ENCODE peak calls at places on chromosomes 7 and 10, in four cellular contexts. K, T, J and X are unnamed samples.

GRCh38 chr10:71860243-71861029 is 9.4 kb upstream of the PSAP start:
- DNase-seq in K (peak), T (peak), J (peak), X (peak)

GRCh38 chr10:112658900-112659328 is 211.9 kb downstream of the VTI1A start:
- DNase-seq in K (no peak), T (peak), J (no peak), X (no peak)

GRCh38 chr10:89683911-89684310 is 17.5 kb upstream of the KIF20B start:
- DNase-seq in K (no peak), T (no peak), J (no peak), X (no peak)

GRCh38 chr10:63627881-63628296 is 106.7 kb downstream of the REEP3 start:
- DNase-seq in K (no peak), T (no peak), J (no peak), X (no peak)

GRCh38 chr7:91503934-91504575 is 239.8 kb downstream of the FZD1 start:
- DNase-seq in K (no peak), T (no peak), J (no peak), X (no peak)

GRCh38 chr7:103949374-103949773 is 40.1 kb downstream of the RELN start:
- DNase-seq in K (no peak), T (no peak), J (no peak), X (no peak)

GRCh38 chr10:43437141-43437860 is 390 bp downstream of the ZNF487 start:
- DNase-seq in K (no peak), T (peak), J (no peak), X (no peak)

GRCh38 chr7:139034855-139035587 is 821 bp downstream of the ZC3HAV1L start:
- DNase-seq in K (peak), T (peak), J (peak), X (peak)

GRCh38 chr10:99537381-99538286 is 4.9 kb downstream of the NKX2-3 start:
- DNase-seq in K (no peak), T (no peak), J (no peak), X (no peak)

GRCh38 chr7:34296663-34297062 is 361.4 kb upstream of the NPSR1 start:
- DNase-seq in K (no peak), T (no peak), J (no peak), X (no peak)

GRCh38 chr10:11869211-11869610 is 46.1 kb downstream of the PROSER2 start:
- DNase-seq in K (no peak), T (no peak), J (no peak), X (no peak)

GRCh38 chr10:99008106-99008505 is 227.5 kb downstream of the HPSE2 start:
- DNase-seq in K (no peak), T (no peak), J (no peak), X (no peak)

GRCh38 chr10:118444016-118444415 is 101.9 kb upstream of the FAM204A start:
- DNase-seq in K (no peak), T (no peak), J (no peak), X (no peak)

GRCh38 chr10:130739016-130739756 is 572.3 kb downstream of the TCERG1L start:
- DNase-seq in K (no peak), T (no peak), J (no peak), X (no peak)

GRCh38 chr10:28939352-28940157 is 262.2 kb downstream of the BAMBI start:
- DNase-seq in K (no peak), T (no peak), J (no peak), X (peak)

GRCh38 chr7:21920931-21921330 is 24.8 kb downstream of the CDCA7L start:
- DNase-seq in K (no peak), T (no peak), J (no peak), X (no peak)

GRCh38 chr10:127979017-127979416 is 72.1 kb downstream of the PTPRE start:
- DNase-seq in K (no peak), T (no peak), J (no peak), X (no peak)

GRCh38 chr10:80444646-80445319 is 9.3 kb upstream of the TSPAN14 start:
- DNase-seq in K (peak), T (peak), J (peak), X (peak)

GRCh38 chr10:52287853-52288252 is 26.2 kb upstream of the DKK1 start:
- DNase-seq in K (no peak), T (no peak), J (no peak), X (no peak)

GRCh38 chr7:28623863-28624262 is 211.5 kb downstream of the CREB5 start:
- DNase-seq in K (no peak), T (peak), J (peak), X (no peak)

GRCh38 chr7:19448091-19448490 is 260.7 kb downstream of the POLR1F start:
- DNase-seq in K (no peak), T (no peak), J (no peak), X (no peak)

GRCh38 chr7:67809586-67809985 is 813.0 kb downstream of the TYW1 start:
- DNase-seq in K (no peak), T (no peak), J (no peak), X (no peak)

GRCh38 chr10:3902054-3902808 is 117.2 kb upstream of the KLF6 start:
- DNase-seq in K (peak), T (peak), J (peak), X (peak)

GRCh38 chr10:12081470-12081869 is 12.7 kb downstream of the DHTKD1 start:
- DNase-seq in K (no peak), T (no peak), J (no peak), X (no peak)

GRCh38 chr7:24920702-24921679 is 59.0 kb downstream of the OSBPL3 start:
- DNase-seq in K (no peak), T (peak), J (no peak), X (peak)

GRCh38 chr7:137983308-137984008 is 18.4 kb downstream of the CREB3L2 start:
- DNase-seq in K (no peak), T (no peak), J (no peak), X (no peak)

GRCh38 chr10:69803809-69804208 is 2.1 kb downstream of the COL13A1 start:
- DNase-seq in K (no peak), T (no peak), J (no peak), X (no peak)

GRCh38 chr10:132440791-132441565 is 44.0 kb downstream of the PWWP2B start:
- DNase-seq in K (no peak), T (no peak), J (no peak), X (no peak)

GRCh38 chr7:102273749-102274712 is 12.6 kb upstream of the SH2B2 start:
- DNase-seq in K (no peak), T (peak), J (no peak), X (no peak)

GRCh38 chr7:72405389-72405788 is 6.7 kb downstream of the CALN1 start:
- DNase-seq in K (no peak), T (peak), J (peak), X (peak)

GRCh38 chr7:157792954-157793353 is 456.1 kb downstream of the DNAJB6 start:
- DNase-seq in K (no peak), T (no peak), J (no peak), X (no peak)
- TF ChIP-seq CTCF in K (no peak), T (no peak), J (no peak), X (no peak)

GRCh38 chr7:1193593-1194424 is 33.8 kb upstream of the ZFAND2A start:
- DNase-seq in K (no peak), T (peak), J (peak), X (peak)
- TF ChIP-seq CTCF in K (peak), T (peak), J (peak), X (peak)

DNA sequence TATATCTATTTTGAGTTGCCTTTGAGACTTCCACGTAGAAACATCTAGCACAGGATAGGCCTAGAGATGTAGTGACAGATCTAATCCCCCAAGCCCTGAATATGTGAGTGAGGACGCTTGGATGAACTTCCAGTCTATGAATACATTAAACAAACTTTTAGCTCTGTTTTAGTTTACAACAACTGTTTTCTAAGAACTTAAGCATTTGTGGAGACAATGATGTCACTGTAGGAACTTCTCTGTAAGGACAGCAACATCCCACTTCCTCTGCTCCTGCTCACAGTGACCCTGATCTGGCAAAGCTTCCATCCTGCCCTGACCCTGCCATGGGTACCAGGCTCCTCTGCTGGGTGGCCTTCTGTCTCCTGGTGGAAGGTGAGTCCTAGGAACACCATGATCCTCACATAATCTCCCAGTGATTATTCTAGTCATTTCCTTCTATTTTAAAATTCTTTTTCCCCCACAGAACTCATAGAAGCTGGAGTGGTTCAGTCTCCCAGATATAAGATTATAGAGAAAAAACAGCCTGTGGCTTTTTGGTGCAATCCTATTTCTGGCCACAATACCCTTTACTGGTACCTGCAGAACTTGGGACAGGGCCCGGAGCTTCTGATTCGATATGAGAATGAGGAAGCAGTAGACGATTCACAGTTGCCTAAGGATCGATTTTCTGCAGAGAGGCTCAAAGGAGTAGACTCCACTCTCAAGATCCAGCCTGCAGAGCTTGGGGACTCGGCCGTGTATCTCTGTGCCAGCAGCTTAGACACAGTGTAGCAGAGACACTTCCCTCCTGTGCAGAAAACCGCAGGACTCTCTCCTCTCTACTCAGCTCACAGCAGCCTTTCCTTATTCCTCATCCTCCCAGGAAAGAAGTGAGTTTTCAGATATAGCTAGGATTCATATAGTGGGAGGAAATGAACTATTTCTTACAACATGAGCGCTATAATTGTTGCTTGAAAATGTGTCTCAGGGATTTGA is 194.4 kb upstream of the PRSS1 start:
- DNase-seq in K (no peak), T (no peak), J (no peak), X (no peak)
- TF ChIP-seq CTCF in K (no peak), T (no peak), J (no peak), X (no peak)

DNA sequence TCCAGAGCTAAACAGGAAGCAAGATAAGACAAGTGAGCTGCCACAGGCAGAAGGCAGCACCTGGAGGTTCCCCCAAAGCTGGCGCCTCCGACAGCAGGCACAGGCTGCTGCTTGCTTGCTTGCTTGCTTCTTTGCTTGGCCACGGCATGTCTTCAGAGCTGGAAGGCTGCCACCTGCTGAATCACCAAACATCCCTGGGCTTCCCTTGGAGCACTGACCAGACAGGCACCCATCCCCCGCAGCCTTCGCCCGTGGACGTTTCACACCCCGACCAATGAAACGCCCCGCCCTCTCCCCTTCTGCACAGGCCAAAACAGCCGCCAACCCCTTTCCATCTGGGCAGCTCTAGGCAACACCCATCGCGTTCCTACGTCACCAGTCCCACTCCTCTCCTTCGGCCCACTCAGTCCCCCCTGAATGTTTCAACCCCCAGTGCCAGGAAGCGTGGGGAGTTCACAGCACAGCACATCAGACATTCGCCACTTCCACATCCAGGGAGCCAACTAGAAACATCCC is 1.7 kb downstream of the SGMS1 start:
- DNase-seq in K (peak), T (peak), J (peak), X (peak)
- TF ChIP-seq CTCF in K (peak), T (peak), J (no peak), X (no peak)